ENCODE peak calls at places on chromosomes 7 and 10, in ten cellular contexts. E, L, C, A, H, X, D, U, V and G are unnamed samples.

GRCh38 chr7:29080803-29081202 is 65.5 kb downstream of the CPVL start:
- DNase-seq in E (no peak), L (no peak), C (no peak), A (no peak), H (no peak), X (no peak), D (peak), U (no peak), V (no peak), G (no peak)

GRCh38 chr10:47260505-47261111 is 39.4 kb upstream of the GDF10 start:
- DNase-seq in E (no peak), L (no peak), C (no peak), A (no peak), H (no peak), X (no peak), D (no peak), U (no peak), V (no peak), G (peak)

GRCh38 chr10:131810036-131810804 is 90.6 kb upstream of the PPP2R2D start:
- DNase-seq in E (no peak), L (no peak), C (no peak), A (peak), H (no peak), X (no peak), D (no peak), U (peak), V (no peak), G (no peak)

GRCh38 chr10:89916481-89916880 is 215.1 kb downstream of the KIF20B start:
- DNase-seq in E (no peak), L (no peak), C (no peak), A (no peak), H (no peak), X (no peak), D (peak), U (no peak), V (no peak), G (no peak)

GRCh38 chr7:156845379-156846101 is 47.4 kb downstream of the LMBR1 start:
- DNase-seq in E (no peak), L (no peak), C (no peak), A (no peak), H (no peak), X (no peak), D (no peak), U (no peak), V (no peak), G (no peak)

GRCh38 chr10:1401056-1401965 is 336.0 kb downstream of the ADARB2 start:
- DNase-seq in E (no peak), L (no peak), C (no peak), A (peak), H (no peak), X (no peak), D (no peak), U (no peak), V (no peak), G (no peak)

GRCh38 chr7:151992375-151992774 is 33.1 kb upstream of the GALNT11 start:
- DNase-seq in E (peak), L (peak), C (peak), A (peak), H (no peak), X (peak), D (peak), U (peak), V (peak), G (peak)

GRCh38 chr7:97006951-97007861 is 1.9 kb downstream of the DLX6 start:
- DNase-seq in E (no peak), L (no peak), C (no peak), A (no peak), H (no peak), X (no peak), D (no peak), U (no peak), V (no peak), G (no peak)